ENCODE peak calls at places on chromosomes 4 and X, in five cellular contexts. W is mesenchymal stem cell, H is neuronal stem cell, Y is H1, E is H9. S is an unnamed sample.

GRCh38 chrX:101550825-101551767 is 749 bp downstream of the ARMCX1 start:
- DNase-seq in W (peak), H (peak), Y (peak), E (peak), S (no peak)

GRCh38 chrX:80578518-80579105 is 158.4 kb downstream of the TENT5D start:
- DNase-seq in W (peak), H (no peak), Y (no peak), E (no peak), S (no peak)

GRCh38 chr4:106058919-106059318 is 163.6 kb downstream of the NPNT start:
- DNase-seq in W (no peak), H (no peak), Y (no peak), E (no peak), S (no peak)

GRCh38 chr4:87087015-87087920 is 133.2 kb downstream of the KLHL8 start:
- DNase-seq in W (peak), H (no peak), Y (no peak), E (no peak), S (peak)

GRCh38 chrX:134896194-134896593 is 94.6 kb upstream of the SMIM10 start:
- DNase-seq in W (no peak), H (no peak), Y (no peak), E (no peak), S (no peak)

GRCh38 chrX:102516314-102516936 is at the start of gene TMSB15A:
- DNase-seq in W (peak), H (peak), Y (peak), E (peak), S (peak)

GRCh38 chrX:136250191-136251041 is 784 bp downstream of the MAP7D3 start:
- DNase-seq in W (peak), H (no peak), Y (peak), E (no peak), S (peak)

GRCh38 chrX:39605183-39605582 is 492.6 kb downstream of the BCOR start:
- DNase-seq in W (no peak), H (no peak), Y (no peak), E (no peak), S (peak)

GRCh38 chr4:71765349-71765748 is 18.5 kb downstream of the GC start:
- DNase-seq in W (no peak), H (no peak), Y (no peak), E (peak), S (no peak)

GRCh38 chr4:19614171-19614570 is 637.5 kb upstream of the SLIT2 start:
- DNase-seq in W (no peak), H (no peak), Y (no peak), E (no peak), S (no peak)

GRCh38 chr4:168717852-168718251 is 221.0 kb downstream of the PALLD start:
- DNase-seq in W (no peak), H (no peak), Y (no peak), E (no peak), S (no peak)

GRCh38 chr4:153649572-153649991 is 34.5 kb upstream of the TLR2 start:
- DNase-seq in W (peak), H (no peak), Y (no peak), E (no peak), S (peak)

GRCh38 chr4:6444587-6444986 is 27.8 kb downstream of the PPP2R2C start:
- DNase-seq in W (no peak), H (no peak), Y (no peak), E (no peak), S (no peak)

GRCh38 chr4:41628916-41629315 is 91.0 kb downstream of the LIMCH1 start:
- DNase-seq in W (no peak), H (no peak), Y (no peak), E (no peak), S (peak)

GRCh38 chrX:110667706-110668105 is 127.9 kb downstream of the CHRDL1 start:
- DNase-seq in W (no peak), H (peak), Y (peak), E (peak), S (no peak)

DNA sequence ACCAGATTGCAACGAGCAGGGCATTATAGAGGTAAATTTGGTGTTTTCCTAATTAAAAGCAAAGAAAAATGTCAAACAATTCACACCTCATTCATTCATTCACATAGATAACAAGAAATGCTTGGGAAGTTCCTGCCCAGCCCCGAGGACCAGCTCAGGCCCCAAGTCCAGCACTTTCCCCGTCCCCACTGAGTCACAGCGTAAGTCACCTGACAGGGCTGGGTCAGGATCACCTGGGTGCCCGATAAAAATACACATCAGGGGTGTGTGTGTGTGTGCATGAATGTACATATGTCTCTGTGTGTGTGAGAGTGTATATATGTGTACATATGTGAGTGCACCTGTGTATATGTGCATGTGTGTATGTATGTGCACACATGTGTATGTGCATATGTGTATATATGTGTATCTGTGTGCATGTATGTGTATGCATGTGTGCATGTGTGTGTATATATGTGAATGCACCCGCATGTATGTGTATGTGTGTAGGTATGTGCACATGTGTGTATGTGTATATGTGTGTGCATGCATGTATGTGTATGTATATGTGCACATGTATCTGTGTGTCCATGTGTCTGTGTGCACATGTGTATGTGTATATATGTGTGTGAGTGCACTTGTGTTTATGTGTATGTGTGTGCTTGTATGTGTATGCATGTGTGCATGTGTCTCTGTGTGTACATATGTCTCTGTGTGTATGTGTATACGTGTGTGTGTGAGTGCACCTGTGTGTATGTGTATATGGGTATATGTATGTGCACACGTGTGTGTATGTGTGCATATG is 18.6 kb upstream of the SH3TC1 start:
- DNase-seq in W (no peak), H (no peak), Y (no peak), E (no peak), S (no peak)
- H2BK12ac ChIP-seq in W (no peak), H (no peak), Y (no peak), E (no peak), S (no peak)

GRCh38 chrX:121283921-121284320 is 236.5 kb downstream of the GLUD2 start:
- DNase-seq in W (no peak), H (no peak), Y (no peak), E (no peak), S (no peak)
- H4K8ac ChIP-seq in W (no peak), H (no peak), Y (no peak), E (no peak), S (no peak)

DNA sequence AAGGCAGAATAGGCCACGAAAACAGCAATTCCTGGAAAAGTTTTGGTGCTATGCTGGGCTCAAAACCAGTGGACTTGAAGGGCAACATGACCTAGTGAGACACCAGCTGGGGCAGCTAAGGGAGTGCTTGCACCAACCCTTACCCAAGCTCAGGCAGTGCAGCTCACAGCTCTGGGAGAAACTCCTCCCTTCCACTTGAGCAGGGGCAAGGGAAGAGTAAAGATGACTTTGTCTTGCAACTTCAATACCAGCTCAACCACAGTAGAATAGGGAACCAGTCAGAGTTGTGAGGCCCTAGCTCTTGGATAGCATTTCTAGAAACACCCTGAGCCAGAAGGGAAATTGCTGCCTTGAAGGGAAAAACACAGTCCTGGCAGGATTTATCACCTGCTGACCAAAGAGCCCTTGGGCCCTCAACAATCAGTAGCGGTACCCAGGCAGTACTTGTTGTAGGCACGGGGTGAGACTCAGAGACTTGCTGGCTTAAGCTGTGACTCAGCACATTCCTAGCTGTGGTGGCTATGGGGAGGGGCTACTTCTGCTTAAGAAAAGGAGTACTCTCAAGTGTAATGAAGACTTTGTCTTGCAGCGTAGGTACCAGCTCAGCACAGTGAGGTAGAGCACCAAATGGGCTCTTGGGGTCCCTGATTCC is 19.7 kb upstream of the ABCG2 start:
- DNase-seq in W (peak), H (no peak), Y (peak), E (peak), S (peak)
- H3K18ac ChIP-seq in W (peak), H (peak), Y (peak), E (peak), S (no peak)

DNA sequence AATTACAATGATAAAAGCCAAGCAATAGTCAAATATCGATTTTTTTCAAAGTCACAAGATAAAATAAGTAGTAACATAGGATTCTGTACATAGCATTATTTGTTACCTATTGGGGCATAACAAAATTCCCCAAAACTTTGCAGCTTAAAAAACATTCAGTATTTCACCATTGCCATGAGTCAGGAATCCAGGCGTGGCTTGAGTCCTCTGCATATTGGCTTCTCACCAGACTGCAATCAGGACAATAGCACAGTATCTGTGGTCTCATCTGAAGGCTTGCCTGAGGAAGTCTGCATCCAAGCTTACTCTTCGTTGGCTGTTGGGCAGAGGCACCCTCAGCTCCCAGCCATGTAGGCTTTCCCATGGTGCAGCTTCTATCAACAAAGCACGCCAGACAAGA is 6.2 kb upstream of the CTBP1 start:
- DNase-seq in W (no peak), H (no peak), Y (no peak), E (no peak), S (no peak)
- H2BK12ac ChIP-seq in W (no peak), H (no peak), Y (no peak), E (no peak), S (no peak)

GRCh38 chr4:102869569-102870227 is 906 bp downstream of the CISD2 start:
- DNase-seq in W (no peak), H (no peak), Y (no peak), E (no peak), S (no peak)
- H4K8ac ChIP-seq in W (peak), H (no peak), Y (peak), E (no peak), S (peak)

GRCh38 chr4:113561092-113561491 is 200.4 kb downstream of the CAMK2D start:
- DNase-seq in W (no peak), H (no peak), Y (no peak), E (no peak), S (no peak)
- H3K18ac ChIP-seq in W (no peak), H (no peak), Y (peak), E (no peak), S (no peak)

DNA sequence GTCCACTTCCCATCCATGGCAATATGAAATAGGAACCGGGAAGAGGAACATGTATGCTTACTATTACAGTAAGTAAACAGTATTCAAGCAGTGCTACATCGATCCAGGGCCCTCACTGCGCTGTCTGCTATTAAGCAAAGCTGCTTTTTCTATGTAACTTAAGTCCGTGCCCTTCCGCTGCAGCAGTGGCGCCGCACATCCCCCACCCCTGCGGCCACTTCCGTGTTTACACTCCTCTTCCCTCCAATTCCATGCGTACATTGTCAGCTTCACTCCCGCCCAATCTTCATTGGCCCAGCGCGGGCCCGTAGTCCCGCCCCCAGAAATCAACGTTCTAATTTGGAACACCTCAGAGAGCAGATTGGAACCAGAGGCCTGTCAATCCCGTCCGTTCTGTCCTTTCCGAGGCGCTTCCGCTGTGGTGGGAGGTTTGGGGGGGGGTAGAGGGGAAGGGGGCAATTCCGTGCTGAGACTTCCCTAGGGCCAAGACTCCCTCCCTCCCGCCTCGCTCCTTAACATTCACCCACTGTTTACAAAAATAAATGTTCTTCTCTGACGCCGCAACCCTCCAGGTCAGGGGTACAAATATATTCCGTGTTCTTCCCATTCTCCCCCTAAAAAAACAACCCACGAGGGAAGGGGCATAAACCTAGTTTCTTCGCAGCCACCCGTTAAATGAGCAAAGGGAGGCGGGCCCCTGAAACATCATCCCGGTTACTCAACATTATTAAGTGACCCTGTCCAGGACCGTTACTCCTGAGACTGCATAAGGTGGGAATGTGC is 67.4 kb downstream of the NOCT start:
- DNase-seq in W (peak), H (peak), Y (peak), E (peak), S (peak)
- H2BK12ac ChIP-seq in W (peak), H (peak), Y (no peak), E (no peak), S (no peak)

GRCh38 chr4:58074382-58074781 is 964.2 kb upstream of the IGFBP7 start:
- DNase-seq in W (no peak), H (no peak), Y (no peak), E (no peak), S (no peak)
- H4K8ac ChIP-seq in W (no peak), H (no peak), Y (no peak), E (no peak), S (no peak)

GRCh38 chr4:118991686-118992085 is 103.0 kb downstream of the SYNPO2 start:
- DNase-seq in W (no peak), H (no peak), Y (no peak), E (no peak), S (no peak)

GRCh38 chr4:118985170-118986000 is 96.7 kb downstream of the SYNPO2 start:
- DNase-seq in W (no peak), H (no peak), Y (no peak), E (no peak), S (no peak)

GRCh38 chr4:118989098-118990080 is 100.7 kb downstream of the SYNPO2 start:
- DNase-seq in W (peak), H (no peak), Y (no peak), E (no peak), S (peak)

GRCh38 chr4:118988635-118988972 is 100.0 kb downstream of the SYNPO2 start:
- DNase-seq in W (no peak), H (no peak), Y (no peak), E (no peak), S (no peak)

GRCh38 chr4:118987959-118988634 is 99.4 kb downstream of the SYNPO2 start:
- DNase-seq in W (no peak), H (no peak), Y (no peak), E (no peak), S (no peak)
- H3K18ac ChIP-seq in W (no peak), H (no peak), Y (no peak), E (no peak), S (no peak)